ENCODE peak calls at places on chromosomes 13 and 19, in five cellular contexts. Z is SK-N-SH, B is K562, J is GM12878, M is HepG2. N is an unnamed sample.

GRCh38 chr19:55304279-55304978 is 20.6 kb downstream of the BRSK1 start:
- DNase-seq in Z (peak; percentile 74), B (peak; percentile 69), J (no peak), M (peak; percentile 50), N (peak; percentile 67)

GRCh38 chr13:31885994-31886393 is 145.6 kb upstream of the FRY start:
- DNase-seq in Z (peak; percentile 29), B (no peak), J (no peak), M (no peak), N (no peak)

GRCh38 chr13:93535256-93535655 is 308.6 kb downstream of the GPC6 start:
- DNase-seq in Z (no peak), B (no peak), J (no peak), M (peak; percentile 9), N (no peak)

GRCh38 chr13:24505256-24505655 is 7.3 kb downstream of the PARP4 start:
- DNase-seq in Z (no peak), B (no peak), J (no peak), M (no peak), N (no peak)

GRCh38 chr19:15283141-15283885 is 49.0 kb downstream of the BRD4 start:
- DNase-seq in Z (no peak), B (no peak), J (no peak), M (no peak), N (no peak)

GRCh38 chr19:14441041-14441938 is 8.2 kb downstream of the PKN1 start:
- DNase-seq in Z (peak; percentile 57), B (no peak), J (no peak), M (no peak), N (no peak)

GRCh38 chr13:41231786-41232185 is 31.6 kb downstream of the MTRF1 start:
- DNase-seq in Z (no peak), B (no peak), J (peak; percentile 24), M (peak; percentile 28), N (no peak)

GRCh38 chr19:14181906-14182305 is 24.1 kb downstream of the ADGRL1 start:
- DNase-seq in Z (peak; percentile 14), B (no peak), J (no peak), M (no peak), N (no peak)

GRCh38 chr19:7287716-7288115 is 6.5 kb downstream of the INSR start:
- DNase-seq in Z (no peak), B (no peak), J (no peak), M (peak; percentile 79), N (no peak)

GRCh38 chr13:97388385-97388784 is 45.6 kb upstream of the RAP2A start:
- DNase-seq in Z (peak; percentile 11), B (no peak), J (no peak), M (no peak), N (no peak)

GRCh38 chr13:41505209-41505835 is 48.0 kb downstream of the RGCC start:
- DNase-seq in Z (no peak), B (no peak), J (no peak), M (no peak), N (no peak)

GRCh38 chr19:18157465-18158063 is 4.6 kb downstream of the PIK3R2 start:
- DNase-seq in Z (peak; percentile 87), B (no peak), J (no peak), M (no peak), N (peak; percentile 62)

GRCh38 chr19:15191514-15191913 is 9.3 kb downstream of the NOTCH3 start:
- DNase-seq in Z (no peak), B (no peak), J (no peak), M (no peak), N (no peak)

GRCh38 chr13:113413898-113414282 is 39.4 kb downstream of the ADPRHL1 start:
- DNase-seq in Z (no peak), B (no peak), J (no peak), M (no peak), N (no peak)

GRCh38 chr13:108859202-108860012 is 230.0 kb downstream of the MYO16 start:
- DNase-seq in Z (no peak), B (no peak), J (no peak), M (no peak), N (no peak)

GRCh38 chr13:24086642-24087041 is 73.9 kb upstream of the SPATA13 start:
- DNase-seq in Z (no peak), B (no peak), J (no peak), M (no peak), N (no peak)

GRCh38 chr13:51942189-51942588 is 69.1 kb downstream of the ATP7B start:
- DNase-seq in Z (no peak), B (no peak), J (no peak), M (no peak), N (no peak)

GRCh38 chr13:51359352-51359751 is 19.9 kb downstream of the SERPINE3 start:
- DNase-seq in Z (no peak), B (no peak), J (no peak), M (no peak), N (no peak)

GRCh38 chr13:74064805-74065204 is 69.4 kb downstream of the KLF12 start:
- DNase-seq in Z (no peak), B (no peak), J (no peak), M (no peak), N (no peak)

GRCh38 chr13:101661839-101662238 is 209.4 kb downstream of the ITGBL1 start:
- DNase-seq in Z (no peak), B (no peak), J (no peak), M (no peak), N (no peak)

DNA sequence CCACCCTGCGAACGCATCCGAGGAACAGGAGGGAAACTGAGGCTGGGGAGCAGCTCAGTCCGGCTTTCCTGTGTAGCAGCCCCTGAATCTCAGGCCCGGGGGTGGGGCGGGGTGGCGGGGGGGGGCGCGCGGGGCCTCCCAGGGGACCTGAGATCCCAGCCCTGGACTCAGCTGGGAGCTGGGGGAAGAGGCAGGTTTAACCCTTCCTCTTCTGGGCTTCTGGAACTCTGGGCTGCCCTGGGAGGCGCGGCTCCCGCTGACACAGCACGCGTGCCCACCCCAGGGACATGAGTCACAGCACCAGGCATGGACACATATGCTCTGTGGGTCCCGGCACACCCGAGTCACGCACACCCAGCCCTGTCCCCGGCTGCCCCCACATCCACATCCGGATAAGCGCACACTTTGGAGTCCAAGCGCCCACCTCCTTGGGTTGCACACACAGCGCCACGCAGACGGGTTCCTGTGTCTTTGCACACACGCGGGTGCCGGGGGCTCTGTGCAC is 3.5 kb upstream of the CIRBP start:
- DNase-seq in Z (no peak), B (no peak), J (no peak), M (no peak), N (no peak)
- TF ChIP-seq RFX5 in Z (no peak), B (no peak), J (no peak), M (no peak), N (no peak)

DNA sequence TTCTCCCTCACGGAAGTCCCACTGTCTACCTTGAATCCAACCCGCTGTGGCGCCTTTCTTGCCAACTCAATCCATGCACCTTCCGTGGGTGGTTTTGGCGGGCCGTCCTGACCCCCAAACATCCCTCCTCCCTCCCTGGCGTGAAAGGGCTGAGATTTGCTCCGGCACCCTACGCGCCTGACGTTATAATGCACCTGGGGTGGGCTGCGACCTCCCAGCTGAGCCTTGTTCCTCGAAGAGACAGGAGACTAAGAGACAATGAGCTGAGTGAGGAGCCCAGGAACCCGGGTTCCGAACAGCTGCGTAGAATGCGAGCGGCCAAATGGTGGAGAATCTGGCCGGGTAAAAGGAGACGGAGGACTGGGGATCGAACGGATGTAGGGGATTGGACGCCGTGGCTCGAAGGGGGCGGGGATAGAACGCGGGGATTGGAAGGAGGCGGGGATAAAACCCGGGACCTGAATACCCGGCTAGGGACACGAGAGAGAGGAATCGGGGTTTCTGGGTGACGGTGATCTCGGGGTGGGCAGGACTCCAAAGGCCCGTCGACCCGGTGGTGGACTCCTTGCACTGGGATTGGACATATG is at the start of gene CPT1C:
- DNase-seq in Z (peak; percentile 96), B (no peak), J (no peak), M (no peak), N (peak; percentile 73)
- TF ChIP-seq POLR2AphosphoS5 in Z (peak; percentile 98), B (peak; percentile 27), J (no peak), M (peak; percentile 26), N (peak; percentile 93)

DNA sequence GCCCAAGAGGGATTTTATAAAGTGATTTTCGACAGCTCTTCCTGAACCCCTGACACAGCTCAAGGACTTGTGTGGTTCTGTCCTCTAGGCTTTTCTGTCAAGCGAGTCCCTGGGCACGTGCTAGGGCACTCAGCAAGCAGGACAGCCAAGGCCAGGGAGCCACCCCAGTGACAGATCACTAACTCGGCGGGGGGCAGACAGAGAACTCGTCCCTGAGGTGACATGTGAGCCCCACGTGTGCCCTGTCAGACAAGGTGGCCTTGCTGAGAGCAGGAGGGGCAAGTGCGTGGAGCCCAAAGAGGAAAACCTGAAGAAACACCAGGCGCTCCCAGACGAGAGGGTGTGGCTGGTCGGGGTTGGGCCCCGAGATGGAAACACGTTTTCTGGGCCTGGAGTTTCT is 5.0 kb downstream of the ETFB start:
- DNase-seq in Z (no peak), B (no peak), J (no peak), M (no peak), N (no peak)
- TF ChIP-seq RFX5 in Z (no peak), B (no peak), J (no peak), M (no peak), N (no peak)

DNA sequence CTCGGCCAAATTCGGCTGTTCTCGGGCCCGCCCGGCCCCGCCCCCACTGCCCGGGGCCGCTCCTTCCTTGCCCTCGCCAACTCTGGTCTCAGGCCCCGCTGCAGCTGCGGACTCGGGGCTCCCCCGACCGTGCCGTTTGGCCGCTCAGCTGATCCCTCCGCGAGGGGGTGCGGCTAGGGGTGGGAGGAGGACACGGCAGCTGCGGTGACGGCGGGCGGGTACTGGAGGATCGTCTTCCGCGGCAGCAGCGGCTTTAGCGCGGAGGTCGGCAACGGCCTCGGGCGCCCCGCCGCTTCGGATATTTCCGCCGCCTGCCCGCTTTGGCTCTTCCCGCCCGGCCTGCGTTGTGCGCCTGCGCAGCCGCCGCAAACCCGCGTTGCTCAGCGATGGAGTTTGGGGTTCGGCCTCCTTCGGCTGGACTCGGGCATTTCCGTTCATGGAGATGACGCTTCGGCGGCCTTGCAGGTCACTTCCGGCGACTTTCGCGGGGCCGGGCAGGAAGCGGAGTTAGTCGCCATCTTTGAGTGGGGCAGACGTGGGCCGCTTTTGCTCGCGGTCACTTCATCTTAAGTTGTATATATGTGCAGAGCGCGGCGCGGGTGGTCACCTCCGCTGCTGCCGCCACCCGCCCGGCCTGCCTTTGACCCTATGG is 338 bp upstream of the UBE2M start:
- DNase-seq in Z (peak; percentile 91), B (peak; percentile 80), J (peak; percentile 95), M (peak; percentile 95), N (peak; percentile 100)
- TF ChIP-seq POLR2AphosphoS5 in Z (peak; percentile 54), B (no peak), J (no peak), M (peak; percentile 56), N (peak; percentile 65)

GRCh38 chr13:110126391-110126961 is 180.5 kb downstream of the COL4A1 start:
- DNase-seq in Z (no peak), B (no peak), J (no peak), M (no peak), N (no peak)
- TF ChIP-seq RFX5 in Z (no peak), B (no peak), J (no peak), M (no peak), N (no peak)

DNA sequence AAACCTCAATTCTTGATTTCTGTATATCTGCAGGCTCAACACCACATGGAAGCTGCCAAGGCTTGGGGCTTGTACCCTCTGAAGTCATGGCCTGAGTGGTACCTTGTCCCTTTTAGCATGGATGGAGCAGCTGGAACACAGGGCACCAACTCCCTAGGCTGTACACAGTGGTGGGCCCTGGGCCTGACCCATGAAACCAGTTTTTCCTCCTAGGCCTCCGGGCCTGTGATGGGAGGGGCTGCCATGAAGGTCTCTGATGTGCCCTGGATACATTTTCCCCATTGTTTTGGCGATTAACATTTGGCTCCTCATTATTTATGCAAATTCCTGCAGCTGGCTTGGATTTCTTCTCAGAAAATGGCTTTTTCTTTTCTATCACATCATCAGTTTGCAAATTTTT is 131.6 kb downstream of the NDFIP2 start:
- DNase-seq in Z (no peak), B (no peak), J (no peak), M (no peak), N (no peak)
- TF ChIP-seq POLR2AphosphoS5 in Z (no peak), B (no peak), J (no peak), M (no peak), N (no peak)

N was measured in H1.